ENCODE peak calls at places on chromosomes 2 and 18, in six cellular contexts. J is AG04450; D is upper lobe of right lung; M is heart right ventricle; F is naive thymus-derived CD4-positive, alpha-beta T cell; S is fibroblast of lung. X is an unnamed sample.

GRCh38 chr2:162245051-162245450 is 1.8 kb upstream of the FAP start:
- DNase-seq in J (no peak), D (no peak), M (no peak), F (no peak), S (peak; percentile 71), X (no peak)

GRCh38 chr2:24512836-24513235 is 21.8 kb downstream of the NCOA1 start:
- DNase-seq in J (no peak), D (no peak), M (no peak), F (no peak), S (peak; percentile 45), X (no peak)

GRCh38 chr2:133788391-133788790 is 220.1 kb upstream of the NCKAP5 start:
- DNase-seq in J (no peak), D (no peak), M (no peak), F (no peak), S (peak; percentile 52), X (no peak)

GRCh38 chr2:239947361-239948045 is 77.6 kb downstream of the NDUFA10 start:
- DNase-seq in J (no peak), D (peak; percentile 48), M (no peak), F (no peak), S (no peak), X (no peak)

GRCh38 chr2:113692698-113693428 is 63.6 kb downstream of the SLC35F5 start:
- DNase-seq in J (no peak), D (no peak), M (no peak), F (peak; percentile 6), S (no peak), X (no peak)

GRCh38 chr2:146721486-146721885 is 1123.3 kb upstream of the ACVR2A start:
- DNase-seq in J (no peak), D (no peak), M (no peak), F (no peak), S (no peak), X (no peak)

GRCh38 chr18:25164837-25165791 is 186.9 kb downstream of the ZNF521 start:
- DNase-seq in J (peak; percentile 64), D (no peak), M (no peak), F (no peak), S (peak; percentile 78), X (no peak)

GRCh38 chr18:45291616-45292612 is 323.4 kb upstream of the SLC14A2 start:
- DNase-seq in J (no peak), D (no peak), M (no peak), F (no peak), S (peak; percentile 90), X (no peak)

GRCh38 chr2:36404312-36404711 is 48.7 kb downstream of the CRIM1 start:
- DNase-seq in J (no peak), D (no peak), M (no peak), F (no peak), S (peak; percentile 84), X (no peak)

GRCh38 chr2:174740718-174741117 is 23.6 kb downstream of the CHRNA1 start:
- DNase-seq in J (no peak), D (no peak), M (no peak), F (no peak), S (no peak), X (no peak)

GRCh38 chr2:100437751-100438150 is 20.3 kb upstream of the CHST10 start:
- DNase-seq in J (no peak), D (no peak), M (no peak), F (no peak), S (no peak), X (no peak)

GRCh38 chr2:214587442-214587841 is 176.6 kb downstream of the VWC2L start:
- DNase-seq in J (no peak), D (no peak), M (no peak), F (no peak), S (no peak), X (no peak)

GRCh38 chr18:10661333-10661732 is 135.5 kb downstream of the NAPG start:
- DNase-seq in J (no peak), D (no peak), M (no peak), F (no peak), S (peak; percentile 31), X (no peak)

DNA sequence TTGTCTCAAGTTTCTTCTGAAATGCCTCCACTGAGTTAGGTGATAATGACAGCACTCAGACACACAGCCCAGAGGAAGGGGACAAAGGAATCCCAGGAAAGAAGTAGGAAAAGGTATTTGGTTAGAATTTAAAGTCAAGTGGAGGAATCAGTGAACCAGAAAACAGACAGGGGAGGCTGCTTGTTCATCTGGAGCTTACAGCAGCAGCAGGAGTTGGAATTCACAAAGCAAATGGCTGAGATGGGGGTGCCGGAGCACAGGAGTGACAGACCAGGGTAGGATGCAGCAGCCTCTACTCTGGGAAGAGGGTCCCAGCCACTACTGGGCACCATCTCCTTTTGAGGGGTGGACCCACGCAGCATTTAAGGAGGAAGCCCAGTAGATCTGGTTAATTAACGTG is 104.8 kb downstream of the ST6GAL2 start:
- DNase-seq in J (no peak), D (no peak), M (no peak), F (no peak), S (no peak), X (no peak)
- H3K4me3 ChIP-seq in J (no peak overlapping the region), D (no peak overlapping the region), M (no peak overlapping the region), F (no peak overlapping the region), S (no peak overlapping the region), X (no peak overlapping the region)

GRCh38 chr2:230938098-230938497 is 13.1 kb upstream of the GPR55 start:
- DNase-seq in J (no peak), D (no peak), M (no peak), F (no peak), S (no peak), X (no peak)

GRCh38 chr2:230939691-230940475 is 14.8 kb upstream of the GPR55 start:
- DNase-seq in J (no peak), D (no peak), M (no peak), F (no peak), S (no peak), X (no peak)

GRCh38 chr2:230938516-230939065 is 13.5 kb upstream of the GPR55 start:
- DNase-seq in J (no peak), D (no peak), M (no peak), F (no peak), S (no peak), X (no peak)

GRCh38 chr2:230940476-230940815 is 15.4 kb upstream of the GPR55 start:
- DNase-seq in J (no peak), D (no peak), M (no peak), F (no peak), S (no peak), X (no peak)

GRCh38 chr2:230939066-230939591 is 14.1 kb upstream of the GPR55 start:
- DNase-seq in J (no peak), D (no peak), M (no peak), F (no peak), S (no peak), X (no peak)
- H3K27me3 ChIP-seq in J (peaks cover 12% of the 10 kb centered on the region), D (no peaks in the 10 kb centered on the region), M (peaks cover 4% of the 10 kb centered on the region), F (no peaks in the 10 kb centered on the region), S (peaks cover 3% of the 10 kb centered on the region), X (no peaks in the 10 kb centered on the region)

DNA sequence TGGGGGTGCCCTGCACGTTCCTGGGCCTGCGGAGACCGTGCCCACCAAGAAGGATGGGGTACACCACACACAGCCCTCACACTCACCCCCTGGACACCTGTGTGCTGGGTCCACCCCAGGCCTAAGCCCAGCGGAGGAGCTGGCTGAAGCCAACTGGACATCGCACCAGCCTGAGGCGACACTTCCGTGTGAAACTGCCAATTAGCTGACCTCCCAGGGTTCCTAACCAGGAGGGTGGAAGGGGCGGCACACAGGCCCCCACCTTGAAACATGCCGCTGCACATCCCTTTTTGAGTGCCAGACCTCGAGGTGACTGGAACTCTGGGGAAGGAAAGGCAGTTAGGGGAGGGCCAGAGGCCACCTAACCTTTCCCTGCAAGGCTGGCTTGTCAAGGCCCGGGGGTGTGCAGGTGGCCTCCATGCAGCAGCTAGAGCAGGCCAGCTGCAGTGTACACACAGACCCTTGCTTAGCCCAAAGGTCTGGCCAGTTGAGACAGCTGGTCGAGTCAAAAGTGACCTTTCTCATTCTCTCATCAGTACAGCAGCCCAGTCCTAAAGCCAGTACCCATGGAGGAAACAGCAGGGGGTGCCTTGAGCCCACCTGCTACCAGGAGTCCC is 4.5 kb downstream of the STK25 start:
- DNase-seq in J (no peak), D (no peak), M (no peak), F (no peak), S (no peak), X (no peak)
- H3K27ac ChIP-seq in J (no peak overlapping the region), D (no peak overlapping the region), M (no peak overlapping the region), F (no peak overlapping the region), S (no peak overlapping the region), X (no peak overlapping the region)

GRCh38 chr2:178448968-178449661 is 1.9 kb downstream of the PRKRA start:
- DNase-seq in J (no peak), D (no peak), M (no peak), F (no peak), S (no peak), X (no peak)
- H3K4me3 ChIP-seq in J (no peak overlapping the region), D (peak overlapping the region; percentile 85), M (peak overlapping the region; percentile 82), F (no peak overlapping the region), S (peak overlapping the region; percentile 85), X (no peak overlapping the region)

DNA sequence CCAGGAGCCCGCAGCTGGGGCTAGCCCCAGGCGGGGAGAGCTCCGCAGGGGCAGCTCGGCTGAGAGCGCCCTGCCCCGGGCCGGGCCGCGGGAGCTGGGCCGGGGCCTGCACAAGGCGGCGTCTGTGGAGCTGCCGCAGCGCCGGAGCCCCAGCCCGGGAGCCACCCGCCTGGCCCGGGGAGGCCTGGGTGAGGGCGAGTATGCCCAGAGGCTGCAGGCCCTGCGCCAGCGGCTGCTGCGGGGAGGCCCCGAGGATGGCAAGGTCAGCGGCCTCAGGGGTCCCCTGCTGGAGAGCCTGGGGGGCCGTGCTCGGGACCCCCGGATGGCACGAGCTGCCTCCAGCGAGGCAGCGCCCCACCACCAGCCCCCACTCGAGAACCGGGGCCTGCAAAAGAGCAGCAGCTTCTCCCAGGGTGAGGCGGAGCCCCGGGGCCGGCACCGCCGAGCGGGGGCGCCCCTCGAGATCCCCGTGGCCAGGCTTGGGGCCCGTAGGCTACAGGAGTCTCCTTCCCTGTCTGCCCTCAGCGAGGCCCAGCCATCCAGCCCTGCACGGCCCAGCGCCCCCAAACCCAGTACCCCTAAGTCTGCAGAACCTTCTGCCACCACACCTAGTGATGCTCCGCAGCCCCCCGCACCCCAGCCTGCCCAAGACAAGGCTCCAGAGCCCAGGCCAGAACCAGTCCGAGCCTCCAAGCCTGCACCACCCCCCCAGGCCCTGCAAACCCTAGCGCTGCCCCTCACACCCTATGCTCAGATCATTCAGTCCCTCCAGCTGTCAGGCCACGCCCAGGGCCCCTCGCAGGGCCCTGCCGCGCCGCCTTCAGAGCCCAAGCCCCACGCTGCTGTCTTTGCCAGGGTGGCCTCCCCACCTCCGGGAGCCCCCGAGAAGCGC is 15.0 kb upstream of the GMPPA start:
- DNase-seq in J (no peak), D (no peak), M (no peak), F (no peak), S (no peak), X (no peak)
- H3K27me3 ChIP-seq in J (no peaks in the 10 kb centered on the region), D (peaks cover 57% of the 10 kb centered on the region), M (peaks cover 38% of the 10 kb centered on the region), F (no peaks in the 10 kb centered on the region), S (peaks cover 29% of the 10 kb centered on the region), X (peaks cover 22% of the 10 kb centered on the region)

GRCh38 chr2:40201425-40201824 is 250.5 kb downstream of the SLC8A1 start:
- DNase-seq in J (no peak), D (no peak), M (no peak), F (no peak), S (peak; percentile 30), X (no peak)

GRCh38 chr2:40197121-40197520 is 254.8 kb downstream of the SLC8A1 start:
- DNase-seq in J (no peak), D (no peak), M (no peak), F (no peak), S (no peak), X (no peak)

GRCh38 chr2:40202798-40203400 is 249.0 kb downstream of the SLC8A1 start:
- DNase-seq in J (no peak), D (no peak), M (no peak), F (no peak), S (peak; percentile 60), X (no peak)

GRCh38 chr2:40200516-40200915 is 251.4 kb downstream of the SLC8A1 start:
- DNase-seq in J (no peak), D (no peak), M (no peak), F (no peak), S (peak; percentile 56), X (no peak)

GRCh38 chr2:40199758-40200157 is 252.1 kb downstream of the SLC8A1 start:
- DNase-seq in J (no peak), D (no peak), M (no peak), F (no peak), S (peak; percentile 29), X (no peak)
- H3K27ac ChIP-seq in J (no peak overlapping the region), D (no peak overlapping the region), M (no peak overlapping the region), F (no peak overlapping the region), S (no peak overlapping the region), X (no peak overlapping the region)

X was measured in CD8-positive, alpha-beta memory T cell.